ENCODE peak calls at places on chromosomes 2 and 18, in nine cellular contexts. I, H, Z, Q, P, S, F, U and A are unnamed samples.

GRCh38 chr2:199258291-199258690 is 199.4 kb downstream of the SATB2 start:
- DNase-seq in F (no peak), Q (no peak), Z (no peak), U (no peak), I (peak; percentile 24), H (no peak), S (no peak), P (no peak), A (no peak)

GRCh38 chr2:55144922-55145820 is 86.9 kb downstream of the CLHC1 start:
- DNase-seq in H (no peak), S (no peak), Q (no peak), Z (no peak), U (peak; percentile 56), I (no peak), F (no peak), P (no peak), A (no peak)

GRCh38 chr18:78776151-78776550 is 203.5 kb upstream of the SALL3 start:
- DNase-seq in H (no peak), Q (no peak), P (no peak), U (peak; percentile 10), S (no peak), F (no peak), I (no peak), Z (no peak), A (no peak)

GRCh38 chr2:150165988-150166965 is 321.2 kb downstream of the RND3 start:
- DNase-seq in U (peak; percentile 73), F (no peak), I (no peak), Q (no peak), H (no peak), S (peak; percentile 48), Z (peak; percentile 12), P (peak; percentile 59), A (no peak)

GRCh38 chr18:49168970-49169619 is 218.3 kb upstream of the SMAD7 start:
- DNase-seq in I (peak; percentile 8), H (no peak), P (no peak), U (peak; percentile 47), Q (peak; percentile 35), S (peak; percentile 42), Z (peak; percentile 29), F (no peak), A (no peak)

GRCh38 chr2:232377319-232377718 is 1.2 kb upstream of the ALPP start:
- DNase-seq in Q (no peak), S (no peak), P (no peak), U (no peak), Z (no peak), I (no peak), H (no peak), F (no peak), A (no peak)

GRCh38 chr18:34495434-34495833 is 214.7 kb upstream of the DTNA start:
- DNase-seq in U (no peak), Z (no peak), I (no peak), P (no peak), S (no peak), F (no peak), H (no peak), Q (no peak), A (no peak)

GRCh38 chr2:23693606-23693951 is 233.3 kb downstream of the ATAD2B start:
- DNase-seq in Z (no peak), H (no peak), P (no peak), S (no peak), F (no peak), Q (no peak), I (no peak), U (no peak), A (no peak)

GRCh38 chr2:192286093-192286701 is 91.5 kb upstream of the TMEFF2 start:
- DNase-seq in S (no peak), U (no peak), H (no peak), F (no peak), P (no peak), Z (peak; percentile 35), I (peak; percentile 46), Q (no peak), A (peak; percentile 45)

DNA sequence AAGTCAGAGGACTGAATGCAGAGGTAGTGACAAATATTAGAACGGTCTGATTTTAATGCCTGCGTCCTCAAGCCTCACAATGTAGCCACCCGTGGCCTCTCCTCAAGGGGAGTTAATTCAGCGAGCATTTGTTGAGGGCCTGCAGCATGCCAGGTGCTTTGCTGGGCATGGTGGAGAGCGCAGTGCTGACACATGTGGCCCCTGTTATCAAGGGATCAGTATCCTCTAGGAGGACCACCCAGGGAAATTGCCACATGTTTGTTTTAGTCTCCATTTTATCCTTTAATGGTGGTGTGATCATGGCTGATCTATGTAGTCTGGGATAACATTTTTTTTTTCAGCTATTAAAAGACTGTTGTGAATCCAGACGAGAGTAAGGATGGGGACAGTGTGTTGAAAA is 19.2 kb downstream of the PMAIP1 start:
- DNase-seq in Z (no peak), I (no peak), F (no peak), S (no peak), H (no peak), Q (no peak), P (no peak), U (no peak), A (no peak)
- H3K27ac ChIP-seq in Z (no peak overlapping the region), I (no peak overlapping the region), F (no peak overlapping the region), S (no peak overlapping the region), H (peak overlapping the region; percentile 74), Q (no peak overlapping the region), P (no peak overlapping the region), U (no peak overlapping the region), A (no peak overlapping the region)

GRCh38 chr2:64839844-64840243 is 149.4 kb upstream of the SLC1A4 start:
- DNase-seq in Q (no peak), S (no peak), F (no peak), H (no peak), Z (no peak), U (no peak), I (no peak), P (no peak), A (no peak)

GRCh38 chr2:64842030-64842429 is 147.2 kb upstream of the SLC1A4 start:
- DNase-seq in Z (no peak), H (no peak), U (no peak), Q (no peak), S (no peak), I (no peak), P (no peak), F (no peak), A (no peak)

GRCh38 chr2:64838817-64839216 is 150.4 kb upstream of the SLC1A4 start:
- DNase-seq in Z (no peak), Q (peak; percentile 66), H (no peak), U (no peak), I (no peak), S (peak; percentile 49), F (no peak), P (no peak), A (peak; percentile 92)

GRCh38 chr2:64841462-64841861 is 147.7 kb upstream of the SLC1A4 start:
- DNase-seq in U (no peak), P (no peak), Z (no peak), Q (no peak), I (no peak), F (no peak), S (no peak), H (no peak), A (no peak)

DNA sequence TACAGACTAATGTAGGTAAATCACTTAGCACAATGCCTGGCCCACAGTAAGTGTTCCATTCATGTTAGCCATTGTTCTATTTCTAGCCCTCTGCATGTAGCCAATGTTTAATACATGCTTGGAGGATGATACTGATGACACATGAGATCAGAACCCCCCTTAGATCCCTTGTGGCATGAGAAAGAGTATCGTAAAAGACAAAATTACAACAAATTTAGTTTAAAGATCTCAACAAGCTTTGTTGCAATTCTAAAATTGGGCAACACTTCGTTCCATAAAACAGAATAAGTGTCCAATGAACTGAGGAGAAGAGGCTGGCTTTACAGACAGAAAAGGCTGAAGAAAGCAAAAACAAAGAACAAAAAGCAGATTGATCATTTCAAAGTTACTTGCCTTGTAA is 148.8 kb upstream of the SLC1A4 start:
- DNase-seq in U (no peak), P (no peak), I (no peak), S (no peak), Z (no peak), F (no peak), H (no peak), Q (no peak), A (no peak)
- H3K27ac ChIP-seq in U (peak overlapping the region; percentile 41), P (no peak overlapping the region), I (no peak overlapping the region), S (no peak overlapping the region), Z (no peak overlapping the region), F (no peak overlapping the region), H (peak overlapping the region; percentile 85), Q (no peak overlapping the region), A (no peak overlapping the region)

GRCh38 chr2:226450141-226450540 is 349.5 kb downstream of the IRS1 start:
- DNase-seq in Z (no peak), P (no peak), H (no peak), Q (no peak), I (no peak), U (no peak), F (no peak), S (no peak), A (peak; percentile 61)
- H3K27ac ChIP-seq in Z (no peak overlapping the region), P (no peak overlapping the region), H (no peak overlapping the region), Q (no peak overlapping the region), I (no peak overlapping the region), U (no peak overlapping the region), F (no peak overlapping the region), S (no peak overlapping the region), A (no peak overlapping the region)

GRCh38 chr2:29766191-29766590 is 155.2 kb downstream of the ALK start:
- DNase-seq in F (no peak), U (no peak), S (no peak), H (no peak), Z (no peak), P (no peak), Q (no peak), I (no peak), A (peak; percentile 39)

GRCh38 chr2:29765711-29766110 is 155.7 kb downstream of the ALK start:
- DNase-seq in P (no peak), Q (no peak), U (no peak), S (no peak), F (no peak), I (no peak), H (no peak), Z (no peak), A (no peak)

GRCh38 chr2:29770846-29771245 is 150.5 kb downstream of the ALK start:
- DNase-seq in I (no peak), P (no peak), F (no peak), Q (no peak), Z (no peak), H (no peak), U (no peak), S (no peak), A (no peak)

GRCh38 chr2:29769847-29770246 is 151.5 kb downstream of the ALK start:
- DNase-seq in F (no peak), Q (no peak), Z (no peak), S (no peak), U (no peak), H (no peak), I (no peak), P (no peak), A (no peak)

DNA sequence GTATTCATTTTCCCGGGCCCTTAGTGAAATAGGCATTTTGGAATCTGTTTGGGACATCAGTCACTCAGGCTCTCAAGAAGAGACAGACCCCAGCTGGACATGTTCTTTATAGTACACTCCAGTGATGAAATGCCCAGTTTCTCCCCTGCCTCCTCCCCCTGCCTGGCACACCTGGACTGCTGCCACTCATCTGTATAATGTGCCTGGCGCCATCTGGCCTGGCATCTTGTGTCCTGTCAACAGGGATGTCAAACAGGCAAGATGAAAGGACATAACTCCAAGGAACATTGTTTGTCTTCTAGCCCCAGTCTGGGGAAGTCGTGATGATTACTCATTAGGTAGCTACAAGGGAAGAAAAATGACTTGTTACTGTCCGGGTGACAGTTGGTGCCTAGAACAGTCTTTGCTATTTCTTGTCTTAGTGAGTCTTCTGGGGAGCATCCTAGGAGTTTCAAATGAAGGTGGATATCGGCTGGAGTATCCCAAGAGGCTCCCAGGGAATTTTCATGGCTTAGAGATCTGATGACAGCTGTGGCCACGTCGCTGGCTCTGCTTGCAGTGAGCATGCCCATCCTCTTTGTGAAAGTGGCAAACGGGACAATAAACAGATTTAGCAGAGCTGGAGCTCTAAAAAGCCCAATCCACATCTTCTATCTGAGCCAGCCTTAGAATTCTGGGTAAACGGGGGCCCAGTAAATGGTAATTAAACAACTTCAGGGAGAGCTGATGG is 153.6 kb downstream of the ALK start:
- DNase-seq in U (no peak), P (no peak), Q (no peak), H (no peak), S (no peak), I (no peak), Z (no peak), F (no peak), A (no peak)
- H3K27ac ChIP-seq in U (no peak overlapping the region), P (no peak overlapping the region), Q (no peak overlapping the region), H (no peak overlapping the region), S (no peak overlapping the region), I (no peak overlapping the region), Z (no peak overlapping the region), F (no peak overlapping the region), A (no peak overlapping the region)